ENCODE peak calls at places on chromosomes 4 and X, in ten cellular contexts. P is transverse colon; M is breast epithelium; Q is cardiac muscle cell; C is CD8-positive, alpha-beta memory T cell; X is OCI-LY7; H is aorta; K is thoracic aorta; S is GM23248; B is H1. F is an unnamed sample. For H3K4me1, the result is how much of the 10 kb centered on the place peaks cover.

GRCh38 chrX:15988661-15989603 is 134.3 kb upstream of the AP1S2 start:
- DNase-seq in H (no peak), X (peak), Q (no peak), M (no peak), B (no peak), P (no peak), K (no peak), S (peak), C (no peak), F (no peak)

GRCh38 chrX:40201486-40201885 is 103.7 kb upstream of the BCOR start:
- DNase-seq in M (no peak), K (no peak), B (no peak), C (no peak), H (no peak), P (no peak), X (peak), Q (no peak), S (no peak), F (no peak)

GRCh38 chrX:16825306-16826035 is 39.2 kb downstream of the TXLNG start:
- DNase-seq in S (peak), H (no peak), B (no peak), M (no peak), K (no peak), Q (no peak), X (no peak), P (no peak), C (no peak), F (no peak)

GRCh38 chrX:1500701-1501624 is 36.0 kb downstream of the P2RY8 start:
- DNase-seq in K (no peak), H (peak), X (peak), Q (no peak), B (no peak), C (no peak), P (no peak), S (no peak), M (no peak), F (no peak)

GRCh38 chrX:49208399-49208798 is 8.4 kb upstream of the SYP start:
- DNase-seq in P (no peak), M (no peak), K (no peak), H (no peak), Q (no peak), X (no peak), C (no peak), S (no peak), B (no peak), F (no peak)

GRCh38 chrX:77446029-77446585 is 1.1 kb upstream of the FGF16 start:
- DNase-seq in M (no peak), C (no peak), H (no peak), Q (no peak), P (peak), B (no peak), X (no peak), S (no peak), K (no peak), F (peak)

GRCh38 chr4:25860586-25861421 is 2.0 kb downstream of the SEL1L3 start:
- DNase-seq in X (peak), S (peak), M (no peak), P (peak), Q (no peak), C (no peak), B (no peak), H (no peak), K (no peak), F (no peak)

GRCh38 chr4:1504786-1505500 is 98.7 kb upstream of the NKX1-1 start:
- DNase-seq in X (no peak), C (no peak), M (peak), S (peak), H (peak), P (peak), K (no peak), B (no peak), Q (no peak), F (peak)

GRCh38 chrX:26649534-26649933 is 433.6 kb downstream of the MAGEB5 start:
- DNase-seq in S (peak), C (no peak), X (peak), H (no peak), Q (peak), K (no peak), B (no peak), M (no peak), P (no peak), F (no peak)

GRCh38 chrX:44239036-44239435 is 104.4 kb downstream of the EFHC2 start:
- DNase-seq in H (no peak), P (no peak), K (no peak), Q (no peak), S (no peak), X (no peak), B (no peak), C (no peak), M (no peak), F (no peak)

GRCh38 chrX:19097553-19097952 is 24.7 kb downstream of the ADGRG2 start:
- DNase-seq in Q (no peak), M (no peak), S (no peak), C (no peak), P (no peak), X (no peak), H (no peak), B (no peak), K (no peak), F (peak)

GRCh38 chr4:141501395-141501794 is 135.0 kb upstream of the IL15 start:
- DNase-seq in P (no peak), X (no peak), S (peak), Q (no peak), H (no peak), C (no peak), K (no peak), M (no peak), B (no peak), F (no peak)

GRCh38 chrX:153725039-153725831 is 579 bp downstream of the ABCD1 start:
- DNase-seq in C (no peak), K (no peak), B (no peak), S (no peak), Q (no peak), M (no peak), H (no peak), X (peak), P (no peak), F (peak)

GRCh38 chrX:153724252-153725038 is at the start of the genes ABCD1 and BCAP31:
- DNase-seq in K (peak), Q (peak), B (peak), C (peak), P (peak), H (peak), M (peak), S (peak), X (peak), F (peak)

GRCh38 chrX:153726286-153727107 is 1.8 kb downstream of the ABCD1 start:
- DNase-seq in M (no peak), K (no peak), X (peak), Q (peak), B (peak), P (peak), S (peak), H (peak), C (peak), F (peak)

GRCh38 chrX:153727108-153727931 is 2.7 kb downstream of the ABCD1 start:
- DNase-seq in C (no peak), S (peak), Q (no peak), M (no peak), K (no peak), X (peak), B (no peak), P (peak), H (peak), F (peak)

DNA sequence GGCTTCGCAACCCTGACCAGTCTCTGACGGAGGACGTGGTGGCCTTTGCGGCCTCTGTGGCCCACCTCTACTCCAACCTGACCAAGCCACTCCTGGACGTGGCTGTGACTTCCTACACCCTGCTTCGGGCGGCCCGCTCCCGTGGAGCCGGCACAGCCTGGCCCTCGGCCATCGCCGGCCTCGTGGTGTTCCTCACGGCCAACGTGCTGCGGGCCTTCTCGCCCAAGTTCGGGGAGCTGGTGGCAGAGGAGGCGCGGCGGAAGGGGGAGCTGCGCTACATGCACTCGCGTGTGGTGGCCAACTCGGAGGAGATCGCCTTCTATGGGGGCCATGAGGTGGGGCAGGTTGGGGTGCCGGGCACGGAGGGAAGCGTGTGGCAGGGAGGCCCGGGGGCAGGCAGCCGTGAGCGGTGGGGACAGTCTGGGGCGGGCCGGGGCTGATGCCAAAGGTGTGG is 1.2 kb downstream of the ABCD1 start:
- DNase-seq in S (peak), K (no peak), P (no peak), B (no peak), X (no peak), H (peak), C (no peak), M (no peak), Q (no peak), F (no peak)
- H3K4me1 ChIP-seq in S (under half), K (under half), P (under half), B (under half), X (half or more), H (under half), C (under half), M (under half), Q (under half), F (under half)

DNA sequence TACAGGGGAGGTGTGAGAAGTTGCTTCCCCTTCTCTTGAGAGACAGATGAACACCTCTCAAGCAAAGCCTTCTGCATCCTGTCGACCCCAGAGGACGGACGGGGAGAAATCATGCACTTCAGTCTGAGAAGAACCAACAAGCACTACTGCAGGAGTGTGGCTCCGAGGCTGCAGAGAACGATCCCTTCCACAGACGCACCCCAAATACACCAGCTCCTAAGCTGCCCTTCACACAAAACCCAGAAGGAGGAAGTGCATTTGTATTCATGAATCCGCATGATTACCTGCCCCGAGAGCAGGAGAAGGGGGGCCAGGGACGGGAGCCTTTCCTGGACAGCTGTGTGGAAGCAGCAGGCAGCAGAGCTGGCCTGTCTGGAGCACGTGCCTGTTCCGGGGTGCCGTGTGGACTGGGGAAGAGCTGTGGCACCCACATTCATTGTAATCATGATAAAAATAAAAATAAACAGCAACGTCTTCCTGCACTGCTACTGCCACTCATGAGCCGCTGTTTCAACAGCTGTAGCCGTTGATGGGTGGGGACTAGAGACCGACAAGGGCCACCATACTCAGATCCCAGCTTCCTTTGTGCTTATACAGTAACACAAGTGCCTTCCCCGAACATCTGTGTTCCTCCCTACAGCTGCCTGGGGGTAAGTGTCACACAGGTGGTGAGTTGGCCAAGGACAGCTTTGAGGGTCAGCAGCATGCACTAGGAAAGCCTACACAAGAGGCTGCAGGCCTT is 42.9 kb downstream of the ACSL1 start:
- DNase-seq in Q (no peak), H (no peak), S (no peak), X (no peak), B (no peak), M (no peak), P (no peak), C (no peak), K (no peak), F (no peak)
- H3K4me3 ChIP-seq in Q (no peak), H (no peak), S (no peak), X (no peak), B (no peak), M (no peak), P (no peak), C (no peak), K (no peak), F (no peak)

GRCh38 chr4:41142356-41142755 is 72.0 kb downstream of the APBB2 start:
- DNase-seq in Q (no peak), P (no peak), H (no peak), C (no peak), S (peak), K (no peak), B (no peak), X (no peak), M (no peak), F (no peak)
- H3K4me1 ChIP-seq in Q (under half), P (under half), H (under half), C (under half), S (half or more), K (under half), B (under half), X (under half), M (under half), F (under half)

GRCh38 chr4:6962211-6963041 is 52.8 kb downstream of the TBC1D14 start:
- DNase-seq in M (peak), Q (no peak), X (no peak), B (no peak), P (no peak), H (no peak), C (no peak), S (no peak), K (no peak), F (no peak)
- H3K4me3 ChIP-seq in M (no peak), Q (no peak), X (no peak), B (no peak), P (no peak), H (no peak), C (no peak), S (no peak), K (no peak), F (no peak)

DNA sequence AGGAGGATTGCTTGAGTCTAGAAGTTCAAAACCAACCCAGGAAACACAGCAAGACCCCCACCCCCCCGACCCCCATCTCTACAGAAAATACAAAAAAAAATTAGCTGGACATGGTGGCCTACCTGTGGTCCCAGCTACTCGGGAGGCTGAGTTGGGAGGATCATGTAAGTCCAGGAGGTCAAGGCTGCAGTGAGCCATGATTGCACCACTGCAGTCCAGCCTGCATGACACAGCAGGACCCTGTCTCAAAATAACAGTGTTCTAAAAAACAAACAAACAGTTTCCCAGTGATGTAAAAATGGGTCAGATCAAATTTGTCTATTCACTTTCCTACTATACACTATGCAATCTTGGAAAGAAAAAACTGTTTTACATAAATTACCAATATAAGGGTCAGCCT is 2.0 kb upstream of the CBR4 start:
- DNase-seq in M (no peak), B (no peak), S (no peak), Q (no peak), K (no peak), X (no peak), C (no peak), P (no peak), H (no peak), F (no peak)
- H3K4me1 ChIP-seq in M (under half), B (under half), S (under half), Q (under half), K (under half), X (under half), C (under half), P (under half), H (under half), F (under half)

F was measured in endodermal cell.